ENCODE peak calls at places on chromosomes 16 and 17, in eight cellular contexts. X, K, L, Y, M, E, B and I are unnamed samples. For H3K36me3, the result is how much of the 10 kb centered on the place peaks cover.

GRCh38 chr16:89586853-89587252 is 11.3 kb downstream of the CPNE7 start:
- DNase-seq in M (no peak), Y (no peak), K (no peak), E (peak), X (no peak), L (no peak), B (no peak), I (no peak)

GRCh38 chr17:35568561-35568960 is 7.9 kb upstream of the SLFN14 start:
- DNase-seq in Y (peak), M (no peak), E (peak), B (no peak), L (peak), X (no peak), K (no peak), I (peak)

GRCh38 chr17:59845595-59846390 is 47.0 kb downstream of the TUBD1 start:
- DNase-seq in B (no peak), E (peak), M (no peak), L (peak), Y (no peak), K (no peak), X (peak), I (peak)

GRCh38 chr17:61328351-61328750 is 71.3 kb upstream of the TBX2 start:
- DNase-seq in L (no peak), X (no peak), B (no peak), M (no peak), K (no peak), Y (no peak), E (no peak), I (no peak)

GRCh38 chr16:53704445-53704813 is 473 bp downstream of the FTO start:
- DNase-seq in E (no peak), K (no peak), Y (no peak), L (no peak), M (no peak), B (no peak), X (no peak), I (no peak)

GRCh38 chr16:23629516-23629915 is 11.6 kb downstream of the PALB2 start:
- DNase-seq in M (no peak), K (no peak), X (no peak), L (no peak), B (no peak), E (no peak), Y (no peak), I (no peak)

GRCh38 chr17:58331815-58332719 is 3.5 kb upstream of the TSPOAP1 start:
- DNase-seq in M (no peak), Y (no peak), L (peak), K (peak), E (no peak), X (peak), B (peak), I (no peak)

GRCh38 chr16:27272076-27272475 is 3.5 kb upstream of the NSMCE1 start:
- DNase-seq in B (no peak), E (no peak), L (no peak), M (no peak), K (no peak), Y (no peak), X (no peak), I (no peak)

GRCh38 chr16:67013823-67014640 is 14.9 kb upstream of the CBFB start:
- DNase-seq in X (peak), B (peak), M (no peak), E (peak), Y (peak), L (peak), K (peak), I (peak)

GRCh38 chr16:24540575-24541240 is 1.3 kb downstream of the RBBP6 start:
- DNase-seq in K (no peak), M (no peak), X (no peak), Y (peak), L (peak), B (no peak), E (peak), I (peak)

GRCh38 chr17:30239089-30239462 is 3.6 kb upstream of the SLC6A4 start:
- DNase-seq in X (no peak), B (no peak), E (no peak), Y (no peak), M (no peak), L (no peak), K (no peak), I (no peak)

GRCh38 chr17:36544049-36544319 is 735 bp upstream of the GGNBP2 start:
- DNase-seq in M (no peak), L (peak), K (peak), X (peak), Y (peak), E (peak), B (peak), I (peak)

GRCh38 chr16:54361246-54361645 is 74.7 kb upstream of the IRX3 start:
- DNase-seq in X (no peak), B (no peak), E (no peak), M (no peak), L (no peak), Y (no peak), K (no peak), I (no peak)

GRCh38 chr16:27218756-27219155 is 15.4 kb downstream of the KDM8 start:
- DNase-seq in K (no peak), L (no peak), X (peak), B (no peak), Y (no peak), M (no peak), E (no peak), I (no peak)

GRCh38 chr16:89695875-89696597 is 5.5 kb downstream of the SPATA2L start:
- DNase-seq in L (no peak), X (no peak), M (no peak), E (no peak), B (no peak), K (no peak), Y (no peak), I (no peak)

GRCh38 chr16:53689636-53690035 is 14.0 kb downstream of the RPGRIP1L start:
- DNase-seq in M (no peak), L (no peak), B (no peak), E (no peak), X (no peak), K (no peak), Y (no peak), I (no peak)

GRCh38 chr16:89011909-89012621 is 35.1 kb upstream of the CBFA2T3 start:
- DNase-seq in X (peak), L (no peak), E (no peak), K (no peak), B (no peak), M (no peak), Y (no peak), I (no peak)

GRCh38 chr17:28368915-28369683 is 1.0 kb downstream of the VTN start:
- DNase-seq in Y (no peak), B (no peak), K (no peak), L (no peak), X (no peak), E (no peak), M (no peak), I (no peak)

GRCh38 chr17:28570716-28571254 is 539 bp downstream of the PIGS start:
- DNase-seq in M (no peak), X (peak), L (peak), K (peak), E (no peak), Y (peak), B (no peak), I (peak)

GRCh38 chr17:73973881-73974409 is 229.5 kb upstream of the RPL38 start:
- DNase-seq in B (no peak), L (peak), K (peak), E (peak), Y (no peak), M (no peak), X (no peak), I (peak)

GRCh38 chr17:18203308-18203707 is 19.7 kb downstream of the ALKBH5 start:
- DNase-seq in X (no peak), B (no peak), M (no peak), Y (no peak), L (no peak), K (no peak), E (no peak), I (no peak)

GRCh38 chr17:18205861-18206260 is 19.6 kb upstream of the LLGL1 start:
- DNase-seq in M (no peak), Y (no peak), L (no peak), B (no peak), E (no peak), K (no peak), X (no peak), I (no peak)

GRCh38 chr17:18201108-18201507 is 17.5 kb downstream of the ALKBH5 start:
- DNase-seq in X (no peak), K (no peak), E (no peak), L (no peak), M (no peak), B (no peak), Y (no peak), I (no peak)

GRCh38 chr17:18208092-18208491 is 17.3 kb upstream of the LLGL1 start:
- DNase-seq in L (no peak), X (no peak), M (no peak), E (no peak), B (no peak), K (no peak), Y (no peak), I (no peak)

GRCh38 chr17:18206962-18207361 is 18.5 kb upstream of the LLGL1 start:
- DNase-seq in K (no peak), Y (no peak), L (peak), B (no peak), E (no peak), M (no peak), X (no peak), I (no peak)
- H3K36me3 ChIP-seq in K (half or more), Y (under half), L (under half), B (under half), E (under half), M (half or more), X (under half), I (half or more)

DNA sequence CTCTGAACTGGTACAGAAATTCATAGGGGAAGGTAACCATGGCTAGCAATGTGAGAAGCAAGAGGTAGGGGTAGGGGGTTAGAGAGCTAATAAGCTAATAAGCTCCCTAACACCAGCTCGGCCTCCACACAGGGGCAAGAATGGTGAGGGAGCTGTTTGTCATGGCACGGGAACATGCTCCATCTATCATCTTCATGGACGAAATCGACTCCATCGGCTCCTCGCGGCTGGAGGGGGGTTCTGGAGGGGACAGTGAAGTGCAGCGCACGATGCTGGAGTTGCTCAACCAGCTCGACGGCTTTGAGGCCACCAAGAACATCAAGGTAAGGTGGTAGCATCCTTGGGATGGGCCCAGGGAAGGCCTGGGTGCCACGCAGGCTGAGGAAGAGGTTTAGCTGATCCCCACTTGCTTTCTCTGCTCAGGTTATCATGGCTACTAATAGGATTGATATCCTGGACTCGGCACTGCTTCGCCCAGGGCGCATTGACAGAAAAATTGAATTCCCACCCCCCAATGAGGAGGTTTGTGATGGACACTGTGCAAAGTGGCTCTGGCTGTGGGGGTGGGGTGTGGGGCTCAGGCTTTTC is 3.5 kb upstream of the FTSJ3 start:
- DNase-seq in K (no peak), M (no peak), E (no peak), B (no peak), X (no peak), L (no peak), Y (no peak), I (no peak)
- H3K36me3 ChIP-seq in K (half or more), M (half or more), E (under half), B (under half), X (under half), L (under half), Y (half or more), I (under half)

GRCh38 chr16:30930160-30930571 is 6.8 kb downstream of the FBXL19 start:
- DNase-seq in M (no peak), B (no peak), E (no peak), K (no peak), Y (no peak), L (no peak), X (no peak), I (no peak)

GRCh38 chr16:30929167-30929566 is 5.8 kb downstream of the FBXL19 start:
- DNase-seq in K (no peak), X (no peak), E (no peak), L (no peak), B (no peak), Y (no peak), M (no peak), I (no peak)

GRCh38 chr16:30937692-30938091 is 11.2 kb upstream of the ORAI3 start:
- DNase-seq in B (no peak), E (no peak), K (no peak), Y (no peak), L (no peak), M (no peak), X (no peak), I (no peak)

GRCh38 chr16:30931068-30931655 is 7.8 kb downstream of the FBXL19 start:
- DNase-seq in M (no peak), B (no peak), K (no peak), X (no peak), E (no peak), L (no peak), Y (no peak), I (no peak)

DNA sequence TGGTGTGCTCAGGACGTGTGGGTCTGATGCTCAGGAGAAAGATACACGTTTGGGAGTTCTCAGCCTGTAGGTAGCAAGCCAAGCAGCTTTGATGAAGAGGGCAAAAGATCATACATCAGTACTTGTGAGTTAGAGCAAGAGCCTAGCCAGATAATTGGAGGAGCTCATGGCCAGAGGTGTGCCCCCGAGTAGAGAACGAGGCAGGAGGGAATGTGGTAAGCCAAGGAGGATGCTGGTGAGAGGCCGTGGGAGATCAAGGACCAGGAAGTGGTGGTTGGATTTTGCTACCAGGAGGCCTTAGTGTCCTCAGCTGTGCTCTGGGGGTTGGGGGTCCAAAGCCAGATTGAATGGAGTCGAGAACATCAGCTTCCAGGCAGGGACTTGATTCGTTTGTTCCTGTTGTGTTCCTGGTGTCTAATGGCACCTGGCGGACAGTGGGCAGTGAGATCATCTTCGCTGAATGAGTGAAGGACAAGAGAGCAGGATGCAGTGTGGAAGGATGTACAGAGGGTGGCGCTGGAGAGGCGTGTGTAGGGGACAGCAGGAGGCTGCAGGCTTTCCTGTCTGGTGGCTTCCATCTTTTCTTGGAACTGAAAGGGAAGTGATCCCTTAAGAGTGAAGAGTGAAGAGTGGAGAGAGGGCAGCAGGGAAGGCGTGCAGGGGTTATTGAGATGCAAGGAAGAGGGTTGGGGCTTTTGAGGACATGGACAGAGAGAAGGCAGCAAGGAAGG is 11.6 kb downstream of the FBXL19 start:
- DNase-seq in X (no peak), L (peak), M (no peak), B (no peak), Y (peak), K (no peak), E (peak), I (peak)
- H3K36me3 ChIP-seq in X (under half), L (under half), M (under half), B (under half), Y (under half), K (under half), E (under half), I (under half)

GRCh38 chr16:61261315-61261714 is 774.9 kb downstream of the CDH8 start:
- DNase-seq in E (no peak), K (no peak), L (no peak), M (no peak), X (no peak), B (no peak), Y (no peak), I (no peak)
- H3K36me3 ChIP-seq in E (under half), K (under half), L (under half), M (under half), X (under half), B (under half), Y (under half), I (under half)

GRCh38 chr16:2085669-2086068 is 37.9 kb downstream of the TSC2 start:
- DNase-seq in X (no peak), Y (no peak), K (no peak), L (no peak), E (no peak), B (no peak), M (no peak), I (no peak)
- H3K36me3 ChIP-seq in X (under half), Y (under half), K (half or more), L (under half), E (half or more), B (under half), M (under half), I (under half)

GRCh38 chr17:4318596-4318995 is 47.9 kb downstream of the UBE2G1 start:
- DNase-seq in E (no peak), K (no peak), B (no peak), X (no peak), Y (no peak), L (no peak), M (no peak), I (no peak)
- H3K36me3 ChIP-seq in E (under half), K (under half), B (under half), X (under half), Y (under half), L (under half), M (under half), I (under half)

GRCh38 chr17:49973271-49973615 is 4.3 kb downstream of the DLX4 start:
- DNase-seq in B (no peak), M (no peak), X (no peak), E (no peak), K (no peak), L (no peak), Y (no peak), I (no peak)
- H3K36me3 ChIP-seq in B (under half), M (under half), X (under half), E (under half), K (under half), L (under half), Y (under half), I (under half)

DNA sequence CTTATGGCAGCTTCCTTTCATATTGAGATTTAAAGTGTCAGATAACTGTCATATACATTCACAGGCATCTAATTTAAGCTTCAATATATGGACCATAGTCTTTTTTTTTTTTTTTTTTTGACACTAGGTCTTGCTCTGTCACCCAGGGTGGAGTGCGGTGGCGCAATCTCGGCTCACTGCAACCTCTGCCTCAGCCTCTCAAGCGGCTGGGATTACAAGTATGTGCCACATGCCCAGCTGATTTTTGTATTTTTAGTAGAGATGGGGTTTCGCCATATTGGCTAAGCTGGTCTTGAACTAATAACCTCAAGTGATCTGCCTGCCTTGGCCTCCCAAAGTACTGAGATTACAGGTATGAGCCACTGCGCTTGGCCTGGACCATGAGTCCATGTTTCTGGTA is 13.6 kb downstream of the CEP95 start:
- DNase-seq in X (no peak), M (no peak), E (no peak), L (no peak), Y (no peak), K (no peak), B (no peak), I (no peak)
- H3K36me3 ChIP-seq in X (under half), M (under half), E (under half), L (under half), Y (half or more), K (half or more), B (under half), I (under half)

DNA sequence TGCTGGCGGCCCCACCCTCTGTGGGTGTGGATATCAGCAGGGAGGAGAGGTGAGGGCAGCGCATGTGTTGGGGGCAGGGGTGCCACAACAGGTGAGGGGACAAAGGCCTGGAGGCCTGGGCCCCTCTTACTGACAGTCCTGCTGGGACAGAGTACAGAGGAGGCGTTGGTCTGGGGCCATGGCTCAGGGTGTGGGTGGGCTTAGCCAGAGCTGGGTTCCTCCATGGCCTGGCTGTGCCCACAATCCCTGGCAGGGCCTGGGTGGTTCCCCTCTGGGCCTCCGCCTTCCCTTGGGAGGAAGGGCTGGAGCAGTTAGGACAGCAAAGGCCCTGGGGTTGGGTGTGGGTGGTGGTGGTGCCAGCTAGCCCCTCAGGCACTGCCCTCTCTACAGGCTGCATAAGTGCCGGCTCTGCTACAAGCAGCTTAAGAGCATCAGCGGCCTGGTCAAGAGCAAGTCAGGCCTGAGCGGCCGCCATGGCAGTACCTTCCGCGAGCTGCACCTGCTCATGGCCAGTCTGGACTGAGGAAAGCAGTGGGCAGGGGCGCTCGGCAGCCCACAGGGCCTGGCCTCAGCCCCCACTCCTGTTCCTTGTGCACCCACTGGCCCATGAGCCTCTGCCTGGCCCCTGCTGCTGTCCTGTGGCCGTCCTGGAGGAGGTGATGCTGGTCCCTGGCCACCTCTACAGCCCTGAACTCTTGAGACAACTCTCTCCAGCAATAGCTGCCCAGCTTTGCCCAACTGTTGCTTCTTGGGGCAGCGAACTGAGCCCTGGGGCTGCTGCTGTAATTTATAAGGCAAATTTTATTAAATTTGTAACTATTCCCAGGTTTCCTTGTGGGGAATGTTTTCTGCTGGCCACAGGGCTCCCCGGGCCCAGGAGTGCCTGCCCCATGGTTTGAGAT is 21.1 kb downstream of the KATNB1 start:
- DNase-seq in M (no peak), Y (no peak), E (no peak), B (no peak), X (peak), L (peak), K (no peak), I (no peak)
- H3K36me3 ChIP-seq in M (under half), Y (half or more), E (under half), B (under half), X (under half), L (under half), K (half or more), I (under half)

GRCh38 chr17:57112994-57113393 is 27.9 kb downstream of the AKAP1 start:
- DNase-seq in Y (peak), L (no peak), B (no peak), E (no peak), M (no peak), K (no peak), X (no peak), I (no peak)
- H3K36me3 ChIP-seq in Y (under half), L (under half), B (under half), E (under half), M (under half), K (half or more), X (under half), I (under half)